ENCODE peak calls at places on chromosomes 4 and X, in nine cellular contexts. Y is endothelial cell of umbilical vein; D is tibial nerve; P is CD8-positive, alpha-beta T cell; C is cardiac muscle cell; A is HCT116; G is heart left ventricle; H is left lung; Q is transverse colon. F is an unnamed sample.
A peak's percentile ranks its signal among the peaks of the same experiment; 100 is the strongest.

GRCh38 chr4:138835833-138836521 is 179.6 kb upstream of the NOCT start:
- DNase-seq in Y (peak; percentile 15), D (no peak), P (no peak), C (peak; percentile 31), A (no peak), G (peak; percentile 69), H (no peak), Q (peak; percentile 74), F (no peak)

GRCh38 chr4:167787231-167787630 is 305.1 kb upstream of the ANXA10 start:
- DNase-seq in Y (no peak), D (no peak), P (no peak), C (no peak), A (no peak), G (no peak), H (no peak), Q (no peak), F (no peak)

GRCh38 chr4:120043828-120044227 is 22.8 kb downstream of the MAD2L1 start:
- DNase-seq in Y (no peak), D (no peak), P (no peak), C (no peak), A (no peak), G (no peak), H (no peak), Q (no peak), F (no peak)

GRCh38 chr4:68182382-68182820 is 52.7 kb upstream of the TMPRSS11F start:
- DNase-seq in Y (no peak), D (no peak), P (no peak), C (no peak), A (no peak), G (peak; percentile 52), H (no peak), Q (no peak), F (no peak)

GRCh38 chrX:18426004-18426320 is 554 bp downstream of the CDKL5 start:
- DNase-seq in Y (no peak), D (no peak), P (no peak), C (no peak), A (no peak), G (no peak), H (no peak), Q (no peak), F (peak; percentile 13)

GRCh38 chr4:184460495-184461285 is 13.7 kb downstream of the IRF2 start:
- DNase-seq in Y (no peak), D (no peak), P (no peak), C (no peak), A (no peak), G (no peak), H (no peak), Q (no peak), F (no peak)

GRCh38 chr4:7680106-7680505 is 245.4 kb upstream of the PSAPL1 start:
- DNase-seq in Y (no peak), D (no peak), P (no peak), C (no peak), A (no peak), G (peak; percentile 41), H (peak; percentile 16), Q (no peak), F (no peak)

GRCh38 chr4:107863416-107863815 is 38.7 kb downstream of the SGMS2 start:
- DNase-seq in Y (no peak), D (no peak), P (no peak), C (no peak), A (no peak), G (no peak), H (no peak), Q (no peak), F (no peak)

GRCh38 chr4:162865102-162865501 is 301.6 kb downstream of the NAF1 start:
- DNase-seq in Y (no peak), D (no peak), P (no peak), C (no peak), A (no peak), G (no peak), H (no peak), Q (no peak), F (no peak)

GRCh38 chrX:104130808-104131207 is 18.5 kb downstream of the ZCCHC18 start:
- DNase-seq in Y (no peak), D (no peak), P (no peak), C (no peak), A (no peak), G (no peak), H (no peak), Q (no peak), F (no peak)

GRCh38 chrX:16832301-16832700 is 37.9 kb downstream of the RBBP7 start:
- DNase-seq in Y (no peak), D (no peak), P (no peak), C (no peak), A (no peak), G (no peak), H (no peak), Q (no peak), F (no peak)
- TF ChIP-seq CTCF in Y (no peak), D (no peak), P (no peak), C (no peak), A (no peak), G (no peak), H (no peak), Q (no peak), F (no peak)

GRCh38 chrX:65697173-65697572 is 29.7 kb downstream of the MSN start:
- DNase-seq in Y (no peak), D (no peak), P (no peak), C (peak; percentile 33), A (no peak), G (no peak), H (no peak), Q (no peak), F (no peak)

GRCh38 chrX:65697915-65698796 is 30.7 kb downstream of the MSN start:
- DNase-seq in Y (peak; percentile 55), D (no peak), P (peak; percentile 43), C (peak; percentile 40), A (no peak), G (peak; percentile 69), H (peak; percentile 76), Q (peak; percentile 66), F (peak; percentile 37)

GRCh38 chrX:65695849-65696248 is 28.4 kb downstream of the MSN start:
- DNase-seq in Y (no peak), D (no peak), P (no peak), C (no peak), A (no peak), G (no peak), H (no peak), Q (no peak), F (no peak)

GRCh38 chrX:65696613-65697012 is 29.2 kb downstream of the MSN start:
- DNase-seq in Y (no peak), D (no peak), P (no peak), C (no peak), A (no peak), G (no peak), H (no peak), Q (no peak), F (no peak)
- H3K4me1 ChIP-seq in Y (peaks cover 60% of the 10 kb centered on the region), D (peaks cover 58% of the 10 kb centered on the region), P (peaks cover 93% of the 10 kb centered on the region), C (peaks cover 6% of the 10 kb centered on the region), A (no peaks in the 10 kb centered on the region), G (peaks cover 35% of the 10 kb centered on the region), H (peaks cover 94% of the 10 kb centered on the region), Q (peaks cover 4% of the 10 kb centered on the region), F (peaks cover 51% of the 10 kb centered on the region)

GRCh38 chrX:39050427-39050826 is 249.2 kb downstream of the MID1IP1 start:
- DNase-seq in Y (no peak), D (no peak), P (no peak), C (no peak), A (no peak), G (no peak), H (no peak), Q (no peak), F (no peak)
- TF ChIP-seq CTCF in Y (no peak), D (no peak), P (no peak), C (no peak), A (no peak), G (no peak), H (no peak), Q (no peak), F (no peak)

GRCh38 chr4:99947190-99947578 is 766 bp upstream of the DNAJB14 start:
- DNase-seq in Y (peak; percentile 3), D (peak; percentile 6), P (no peak), C (no peak), A (no peak), G (no peak), H (no peak), Q (no peak), F (no peak)

GRCh38 chr4:99947608-99948007 is 1.2 kb upstream of the DNAJB14 start:
- DNase-seq in Y (no peak), D (no peak), P (no peak), C (no peak), A (no peak), G (no peak), H (no peak), Q (no peak), F (no peak)

GRCh38 chr4:99943904-99944437 is 2.4 kb downstream of the DNAJB14 start:
- DNase-seq in Y (no peak), D (no peak), P (no peak), C (no peak), A (no peak), G (no peak), H (no peak), Q (no peak), F (no peak)

GRCh38 chr4:99945718-99946345 is 586 bp downstream of the DNAJB14 start:
- DNase-seq in Y (peak; percentile 49), D (no peak), P (no peak), C (peak; percentile 27), A (no peak), G (peak; percentile 77), H (peak; percentile 45), Q (no peak), F (no peak)

DNA sequence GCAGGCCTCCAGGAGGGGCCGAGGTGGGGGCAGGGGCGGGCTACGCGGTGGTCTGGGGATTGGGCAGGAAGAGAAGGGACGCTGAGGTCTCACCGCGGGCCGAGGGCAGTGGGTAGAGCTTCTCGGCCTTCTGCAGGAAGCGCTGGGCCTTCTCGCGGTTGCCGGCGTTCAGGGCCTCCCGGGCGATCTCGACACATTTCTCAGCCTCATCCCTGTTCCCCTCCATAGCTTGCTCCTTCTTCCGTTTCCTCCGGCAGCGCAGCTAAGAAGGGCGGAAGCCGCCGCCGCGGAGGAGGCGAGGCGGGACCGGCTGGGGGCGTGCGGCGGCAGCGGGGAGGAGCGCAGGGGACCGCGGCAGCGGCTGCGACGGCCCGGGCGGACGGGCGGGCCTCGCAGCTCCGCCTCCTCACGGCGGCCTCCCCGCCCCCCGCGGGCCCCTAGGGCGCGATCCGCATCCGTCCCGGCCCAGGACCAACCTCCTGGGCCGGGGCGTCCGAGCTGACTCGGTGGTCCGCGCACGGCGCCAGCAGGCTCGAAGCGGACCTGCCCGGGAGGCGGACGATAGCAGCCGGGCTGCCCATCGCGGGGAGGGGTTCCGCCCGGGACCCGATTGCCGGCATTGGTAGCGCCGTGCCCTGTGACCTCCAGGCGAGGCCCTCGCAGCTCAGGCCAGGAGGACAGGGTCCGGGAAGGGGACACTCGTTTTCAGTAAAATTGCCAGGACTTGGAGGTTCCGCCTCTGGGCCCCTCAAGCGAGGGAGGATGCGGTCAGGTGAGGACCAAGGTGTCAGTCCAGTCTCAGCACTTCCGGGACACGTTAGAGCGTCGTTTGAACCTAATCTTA is at the start of gene DNAJB14:
- DNase-seq in Y (peak; percentile 81), D (peak; percentile 46), P (peak; percentile 74), C (peak; percentile 87), A (peak; percentile 55), G (peak; percentile 91), H (peak; percentile 85), Q (peak; percentile 85), F (peak; percentile 81)
- H3K4me1 ChIP-seq in Y (peaks cover 42% of the 10 kb centered on the region), D (peaks cover 66% of the 10 kb centered on the region), P (peaks cover 60% of the 10 kb centered on the region), C (peaks cover 16% of the 10 kb centered on the region), A (peaks cover 16% of the 10 kb centered on the region), G (peaks cover 14% of the 10 kb centered on the region), H (peaks cover 69% of the 10 kb centered on the region), Q (peaks cover 40% of the 10 kb centered on the region), F (peaks cover 31% of the 10 kb centered on the region)

GRCh38 chr4:116150152-116150551 is 935.2 kb downstream of the TRAM1L1 start:
- DNase-seq in Y (no peak), D (no peak), P (no peak), C (no peak), A (no peak), G (no peak), H (no peak), Q (no peak), F (no peak)
- TF ChIP-seq CTCF in Y (no peak), D (no peak), P (no peak), C (no peak), A (no peak), G (no peak), H (no peak), Q (no peak), F (no peak)

F was measured in psoas muscle.